ENCODE peak calls at places on chromosome X, in four cellular contexts. J, T, B and O are unnamed samples.

GRCh38 chrX:21375795-21376069 is 1.5 kb downstream of the CNKSR2 start:
- DNase-seq in J (no peak), T (peak), B (no peak), O (no peak)

GRCh38 chrX:51144828-51145442 is 187.7 kb upstream of the NUDT10 start:
- DNase-seq in J (no peak), T (peak), B (peak), O (peak)

GRCh38 chrX:8849945-8850344 is 48.8 kb upstream of the FAM9A start:
- DNase-seq in J (no peak), T (no peak), B (no peak), O (peak)

GRCh38 chrX:31845003-31845402 is 773.2 kb upstream of the FTHL17 start:
- DNase-seq in J (no peak), T (no peak), B (no peak), O (no peak)

GRCh38 chrX:63466690-63467089 is 115.6 kb upstream of the SPIN4 start:
- DNase-seq in J (no peak), T (no peak), B (no peak), O (no peak)

GRCh38 chrX:140764401-140764919 is 54.9 kb downstream of the LINC00632 start:
- DNase-seq in J (peak), T (peak), B (no peak), O (no peak)

GRCh38 chrX:76279007-76279406 is 106.1 kb downstream of the PBDC1 start:
- DNase-seq in J (no peak), T (peak), B (peak), O (peak)

GRCh38 chrX:18929775-18930174 is 54.1 kb downstream of the PHKA2 start:
- DNase-seq in J (no peak), T (no peak), B (no peak), O (no peak)

GRCh38 chrX:30748337-30748960 is 95.2 kb downstream of the GK start:
- DNase-seq in J (no peak), T (no peak), B (no peak), O (no peak)

GRCh38 chrX:22220941-22221340 is 51.8 kb upstream of the CBLL2 start:
- DNase-seq in J (no peak), T (no peak), B (peak), O (no peak)

GRCh38 chrX:132493095-132493494 is 4.3 kb upstream of the MBNL3 start:
- DNase-seq in J (no peak), T (no peak), B (no peak), O (no peak)

GRCh38 chrX:153906126-153906917 is 1.8 kb downstream of the AVPR2 start:
- DNase-seq in J (no peak), T (no peak), B (no peak), O (no peak)

GRCh38 chrX:47446431-47446830 is 36.6 kb downstream of the ZNF41 start:
- DNase-seq in J (no peak), T (no peak), B (no peak), O (no peak)

GRCh38 chrX:149629730-149630387 is 1.7 kb downstream of the TMEM185A start:
- DNase-seq in J (no peak), T (no peak), B (peak), O (no peak)

GRCh38 chrX:69028006-69028760 is 137.1 kb downstream of the PJA1 start:
- DNase-seq in J (no peak), T (no peak), B (no peak), O (no peak)

GRCh38 chrX:110316351-110317078 is 1.4 kb downstream of the AMMECR1 start:
- DNase-seq in J (no peak), T (no peak), B (no peak), O (peak)

GRCh38 chrX:47206316-47206715 is 12.2 kb upstream of the CDK16 start:
- DNase-seq in J (no peak), T (no peak), B (no peak), O (no peak)

GRCh38 chrX:120452131-120452530 is 17.0 kb downstream of the LAMP2 start:
- DNase-seq in J (no peak), T (no peak), B (no peak), O (no peak)

GRCh38 chrX:427812-428725 is 41.4 kb upstream of the PPP2R3B start:
- DNase-seq in J (no peak), T (no peak), B (no peak), O (no peak)

GRCh38 chrX:110082156-110082555 is 79.2 kb downstream of the TMEM164 start:
- DNase-seq in J (no peak), T (peak), B (no peak), O (no peak)

GRCh38 chrX:28312965-28313364 is 274.3 kb upstream of the IL1RAPL1 start:
- DNase-seq in J (no peak), T (no peak), B (no peak), O (no peak)

GRCh38 chrX:54043696-54044125 is 562 bp downstream of the PHF8 start:
- DNase-seq in J (no peak), T (peak), B (peak), O (peak)

GRCh38 chrX:153474718-153475117 is 4.3 kb upstream of the HAUS7 start:
- DNase-seq in J (peak), T (peak), B (no peak), O (peak)

GRCh38 chrX:44585866-44586265 is 43.2 kb upstream of the FUNDC1 start:
- DNase-seq in J (no peak), T (no peak), B (no peak), O (no peak)

GRCh38 chrX:7389576-7389975 is 241.6 kb upstream of the PUDP start:
- DNase-seq in J (no peak), T (no peak), B (no peak), O (no peak)

GRCh38 chrX:108224727-108225455 is 133.3 kb downstream of the ATG4A start:
- DNase-seq in J (no peak), T (peak), B (peak), O (peak)

GRCh38 chrX:134692990-134693389 is 34.7 kb upstream of the PLAC1 start:
- DNase-seq in J (no peak), T (no peak), B (peak), O (no peak)

GRCh38 chrX:50691820-50692219 is 122.2 kb downstream of the SHROOM4 start:
- DNase-seq in J (no peak), T (peak), B (peak), O (peak)

GRCh38 chrX:46710927-46711623 is 47.8 kb downstream of the SLC9A7 start:
- DNase-seq in J (no peak), T (peak), B (no peak), O (no peak)

GRCh38 chrX:42751573-42751972 is 26.4 kb downstream of the PPP1R2C start:
- DNase-seq in J (no peak), T (no peak), B (peak), O (no peak)

GRCh38 chrX:100447563-100448397 is 37.7 kb upstream of the PCDH19 start:
- DNase-seq in J (peak), T (no peak), B (no peak), O (peak)

GRCh38 chrX:153765138-153766079 is 1.4 kb downstream of the PLXNB3 start:
- DNase-seq in J (peak), T (no peak), B (peak), O (no peak)

GRCh38 chrX:110588164-110588563 is 207.5 kb downstream of the CHRDL1 start:
- DNase-seq in J (no peak), T (no peak), B (no peak), O (no peak)

GRCh38 chrX:120664081-120664480 is 34.2 kb upstream of the C1GALT1C1 start:
- DNase-seq in J (no peak), T (no peak), B (no peak), O (peak)

GRCh38 chrX:72694170-72694569 is 19.9 kb downstream of the PHKA1 start:
- DNase-seq in J (no peak), T (no peak), B (no peak), O (no peak)

GRCh38 chrX:87063622-87064021 is 454.0 kb upstream of the KLHL4 start:
- DNase-seq in J (no peak), T (no peak), B (no peak), O (no peak)

GRCh38 chrX:75784689-75785491 is at the start of gene MAGEE2:
- DNase-seq in J (peak), T (no peak), B (no peak), O (no peak)

GRCh38 chrX:9557508-9557907 is 92.7 kb downstream of the TBL1X start:
- DNase-seq in J (no peak), T (no peak), B (no peak), O (no peak)

GRCh38 chrX:2183193-2183725 is 317.5 kb downstream of the DHRSX start:
- DNase-seq in J (no peak), T (no peak), B (peak), O (peak)